ENCODE peak calls at places on chromosomes 1 and 21, in ten cellular contexts. One of them, this sample, is unnamed.

GRCh38 chr1:93615201-93616150 is 66.2 kb downstream of the BCAR3 start:
- DNase-seq in activated CD8-positive, alpha-beta T cell treated with anti-CD3 and anti-CD28 coated beads for 36 hours: peak
- DNase-seq in neural progenitor cell: no peak
- DNase-seq in mucosa of descending colon: no peak
- DNase-seq in tibial nerve: no peak
- DNase-seq in AG04449: no peak
- DNase-seq in neural crest cell: no peak
- DNase-seq in epithelial cell of esophagus: peak
- DNase-seq in GM20000: peak
- DNase-seq in progenitor cell of endocrine pancreas: no peak
- DNase-seq in this sample: no peak

GRCh38 chr1:55547441-55547840 is 332.3 kb upstream of the USP24 start:
- DNase-seq in AG04449: no peak
- DNase-seq in GM20000: no peak
- DNase-seq in progenitor cell of endocrine pancreas: no peak
- DNase-seq in tibial nerve: no peak
- DNase-seq in mucosa of descending colon: no peak
- DNase-seq in epithelial cell of esophagus: no peak
- DNase-seq in neural crest cell: no peak
- DNase-seq in activated CD8-positive, alpha-beta T cell treated with anti-CD3 and anti-CD28 coated beads for 36 hours: no peak
- DNase-seq in neural progenitor cell: no peak
- DNase-seq in this sample: no peak

GRCh38 chr1:55669308-55669707 is 454.1 kb upstream of the USP24 start:
- DNase-seq in AG04449: no peak
- DNase-seq in activated CD8-positive, alpha-beta T cell treated with anti-CD3 and anti-CD28 coated beads for 36 hours: no peak
- DNase-seq in neural progenitor cell: no peak
- DNase-seq in tibial nerve: no peak
- DNase-seq in neural crest cell: no peak
- DNase-seq in epithelial cell of esophagus: peak
- DNase-seq in GM20000: no peak
- DNase-seq in mucosa of descending colon: no peak
- DNase-seq in progenitor cell of endocrine pancreas: no peak
- DNase-seq in this sample: no peak

GRCh38 chr21:21200939-21201610 is 202.9 kb downstream of the NCAM2 start:
- DNase-seq in GM20000: no peak
- DNase-seq in activated CD8-positive, alpha-beta T cell treated with anti-CD3 and anti-CD28 coated beads for 36 hours: no peak
- DNase-seq in mucosa of descending colon: no peak
- DNase-seq in neural progenitor cell: no peak
- DNase-seq in tibial nerve: no peak
- DNase-seq in AG04449: no peak
- DNase-seq in neural crest cell: no peak
- DNase-seq in progenitor cell of endocrine pancreas: no peak
- DNase-seq in epithelial cell of esophagus: no peak
- DNase-seq in this sample: no peak

GRCh38 chr1:65253800-65254319 is 55.5 kb upstream of the DNAJC6 start:
- DNase-seq in activated CD8-positive, alpha-beta T cell treated with anti-CD3 and anti-CD28 coated beads for 36 hours: no peak
- DNase-seq in neural crest cell: no peak
- DNase-seq in tibial nerve: no peak
- DNase-seq in progenitor cell of endocrine pancreas: no peak
- DNase-seq in epithelial cell of esophagus: peak
- DNase-seq in GM20000: no peak
- DNase-seq in neural progenitor cell: no peak
- DNase-seq in AG04449: no peak
- DNase-seq in mucosa of descending colon: no peak
- DNase-seq in this sample: no peak

GRCh38 chr1:96360036-96360795 is 361.4 kb upstream of the PTBP2 start:
- DNase-seq in AG04449: no peak
- DNase-seq in epithelial cell of esophagus: peak
- DNase-seq in mucosa of descending colon: no peak
- DNase-seq in neural crest cell: no peak
- DNase-seq in activated CD8-positive, alpha-beta T cell treated with anti-CD3 and anti-CD28 coated beads for 36 hours: no peak
- DNase-seq in progenitor cell of endocrine pancreas: no peak
- DNase-seq in neural progenitor cell: no peak
- DNase-seq in tibial nerve: no peak
- DNase-seq in GM20000: no peak
- DNase-seq in this sample: no peak

GRCh38 chr1:94258873-94259331 is 21.5 kb upstream of the ARHGAP29 start:
- DNase-seq in neural progenitor cell: no peak
- DNase-seq in activated CD8-positive, alpha-beta T cell treated with anti-CD3 and anti-CD28 coated beads for 36 hours: no peak
- DNase-seq in progenitor cell of endocrine pancreas: no peak
- DNase-seq in tibial nerve: peak
- DNase-seq in neural crest cell: no peak
- DNase-seq in GM20000: no peak
- DNase-seq in mucosa of descending colon: no peak
- DNase-seq in AG04449: peak
- DNase-seq in epithelial cell of esophagus: peak
- DNase-seq in this sample: no peak

GRCh38 chr1:41935226-41935625 is 16.5 kb upstream of the HIVEP3 start:
- DNase-seq in progenitor cell of endocrine pancreas: no peak
- DNase-seq in GM20000: no peak
- DNase-seq in AG04449: no peak
- DNase-seq in neural progenitor cell: no peak
- DNase-seq in tibial nerve: no peak
- DNase-seq in activated CD8-positive, alpha-beta T cell treated with anti-CD3 and anti-CD28 coated beads for 36 hours: no peak
- DNase-seq in epithelial cell of esophagus: no peak
- DNase-seq in neural crest cell: no peak
- DNase-seq in mucosa of descending colon: no peak
- DNase-seq in this sample: no peak

GRCh38 chr1:61952675-61953074 is 210.4 kb downstream of the PATJ start:
- DNase-seq in neural crest cell: no peak
- DNase-seq in AG04449: no peak
- DNase-seq in neural progenitor cell: no peak
- DNase-seq in mucosa of descending colon: no peak
- DNase-seq in activated CD8-positive, alpha-beta T cell treated with anti-CD3 and anti-CD28 coated beads for 36 hours: no peak
- DNase-seq in epithelial cell of esophagus: no peak
- DNase-seq in GM20000: no peak
- DNase-seq in progenitor cell of endocrine pancreas: no peak
- DNase-seq in tibial nerve: no peak
- DNase-seq in this sample: no peak

GRCh38 chr1:61951731-61952585 is 209.7 kb downstream of the PATJ start:
- DNase-seq in AG04449: no peak
- DNase-seq in tibial nerve: no peak
- DNase-seq in activated CD8-positive, alpha-beta T cell treated with anti-CD3 and anti-CD28 coated beads for 36 hours: no peak
- DNase-seq in neural crest cell: no peak
- DNase-seq in progenitor cell of endocrine pancreas: no peak
- DNase-seq in epithelial cell of esophagus: peak
- DNase-seq in neural progenitor cell: peak
- DNase-seq in GM20000: no peak
- DNase-seq in mucosa of descending colon: no peak
- DNase-seq in this sample: no peak

GRCh38 chr1:61953076-61953789 is 211.0 kb downstream of the PATJ start:
- DNase-seq in mucosa of descending colon: no peak
- DNase-seq in epithelial cell of esophagus: no peak
- DNase-seq in activated CD8-positive, alpha-beta T cell treated with anti-CD3 and anti-CD28 coated beads for 36 hours: no peak
- DNase-seq in GM20000: no peak
- DNase-seq in AG04449: no peak
- DNase-seq in progenitor cell of endocrine pancreas: no peak
- DNase-seq in neural crest cell: no peak
- DNase-seq in tibial nerve: no peak
- DNase-seq in neural progenitor cell: no peak
- DNase-seq in this sample: no peak

GRCh38 chr1:61953790-61954150 is 211.5 kb downstream of the PATJ start:
- DNase-seq in tibial nerve: no peak
- DNase-seq in progenitor cell of endocrine pancreas: no peak
- DNase-seq in neural progenitor cell: no peak
- DNase-seq in GM20000: no peak
- DNase-seq in epithelial cell of esophagus: no peak
- DNase-seq in mucosa of descending colon: no peak
- DNase-seq in activated CD8-positive, alpha-beta T cell treated with anti-CD3 and anti-CD28 coated beads for 36 hours: no peak
- DNase-seq in neural crest cell: no peak
- DNase-seq in AG04449: no peak
- DNase-seq in this sample: no peak

GRCh38 chr1:61950418-61950817 is 208.1 kb downstream of the PATJ start:
- DNase-seq in tibial nerve: no peak
- DNase-seq in AG04449: no peak
- DNase-seq in epithelial cell of esophagus: peak
- DNase-seq in neural crest cell: no peak
- DNase-seq in progenitor cell of endocrine pancreas: no peak
- DNase-seq in GM20000: no peak
- DNase-seq in mucosa of descending colon: no peak
- DNase-seq in activated CD8-positive, alpha-beta T cell treated with anti-CD3 and anti-CD28 coated beads for 36 hours: no peak
- DNase-seq in neural progenitor cell: peak
- DNase-seq in this sample: no peak
- TF ChIP-seq CTCF in tibial nerve: no peak
- TF ChIP-seq CTCF in AG04449: no peak
- TF ChIP-seq CTCF in epithelial cell of esophagus: peak
- TF ChIP-seq CTCF in neural crest cell: peak
- TF ChIP-seq CTCF in progenitor cell of endocrine pancreas: peak
- TF ChIP-seq CTCF in GM20000: no peak
- TF ChIP-seq CTCF in mucosa of descending colon: no peak
- TF ChIP-seq CTCF in activated CD8-positive, alpha-beta T cell treated with anti-CD3 and anti-CD28 coated beads for 36 hours: peak
- TF ChIP-seq CTCF in neural progenitor cell: peak
- TF ChIP-seq CTCF in this sample: peak

GRCh38 chr1:231329483-231329882 is 8.2 kb downstream of the EXOC8 start:
- DNase-seq in tibial nerve: no peak
- DNase-seq in activated CD8-positive, alpha-beta T cell treated with anti-CD3 and anti-CD28 coated beads for 36 hours: no peak
- DNase-seq in mucosa of descending colon: no peak
- DNase-seq in neural crest cell: no peak
- DNase-seq in AG04449: no peak
- DNase-seq in neural progenitor cell: no peak
- DNase-seq in GM20000: no peak
- DNase-seq in progenitor cell of endocrine pancreas: no peak
- DNase-seq in epithelial cell of esophagus: no peak
- DNase-seq in this sample: no peak
- TF ChIP-seq CTCF in tibial nerve: no peak
- TF ChIP-seq CTCF in activated CD8-positive, alpha-beta T cell treated with anti-CD3 and anti-CD28 coated beads for 36 hours: no peak
- TF ChIP-seq CTCF in mucosa of descending colon: no peak
- TF ChIP-seq CTCF in neural crest cell: no peak
- TF ChIP-seq CTCF in AG04449: no peak
- TF ChIP-seq CTCF in neural progenitor cell: no peak
- TF ChIP-seq CTCF in GM20000: no peak
- TF ChIP-seq CTCF in progenitor cell of endocrine pancreas: no peak
- TF ChIP-seq CTCF in epithelial cell of esophagus: no peak
- TF ChIP-seq CTCF in this sample: no peak

GRCh38 chr1:167721617-167722151 is at the start of gene MPZL1:
- DNase-seq in mucosa of descending colon: peak
- DNase-seq in activated CD8-positive, alpha-beta T cell treated with anti-CD3 and anti-CD28 coated beads for 36 hours: peak
- DNase-seq in epithelial cell of esophagus: peak
- DNase-seq in neural progenitor cell: peak
- DNase-seq in neural crest cell: peak
- DNase-seq in GM20000: peak
- DNase-seq in AG04449: peak
- DNase-seq in progenitor cell of endocrine pancreas: peak
- DNase-seq in tibial nerve: peak
- DNase-seq in this sample: peak

GRCh38 chr1:167722870-167723251 is 1.1 kb downstream of the MPZL1 start:
- DNase-seq in tibial nerve: no peak
- DNase-seq in mucosa of descending colon: no peak
- DNase-seq in progenitor cell of endocrine pancreas: no peak
- DNase-seq in neural progenitor cell: no peak
- DNase-seq in AG04449: no peak
- DNase-seq in epithelial cell of esophagus: no peak
- DNase-seq in GM20000: no peak
- DNase-seq in activated CD8-positive, alpha-beta T cell treated with anti-CD3 and anti-CD28 coated beads for 36 hours: no peak
- DNase-seq in neural crest cell: no peak
- DNase-seq in this sample: no peak

GRCh38 chr1:167722152-167722869 is 529 bp downstream of the MPZL1 start:
- DNase-seq in activated CD8-positive, alpha-beta T cell treated with anti-CD3 and anti-CD28 coated beads for 36 hours: peak
- DNase-seq in AG04449: no peak
- DNase-seq in epithelial cell of esophagus: peak
- DNase-seq in progenitor cell of endocrine pancreas: peak
- DNase-seq in GM20000: no peak
- DNase-seq in mucosa of descending colon: peak
- DNase-seq in neural progenitor cell: peak
- DNase-seq in neural crest cell: no peak
- DNase-seq in tibial nerve: no peak
- DNase-seq in this sample: peak

GRCh38 chr1:167718926-167719691 is 2.7 kb upstream of the MPZL1 start:
- DNase-seq in mucosa of descending colon: no peak
- DNase-seq in GM20000: no peak
- DNase-seq in AG04449: no peak
- DNase-seq in neural crest cell: no peak
- DNase-seq in tibial nerve: no peak
- DNase-seq in activated CD8-positive, alpha-beta T cell treated with anti-CD3 and anti-CD28 coated beads for 36 hours: no peak
- DNase-seq in epithelial cell of esophagus: no peak
- DNase-seq in progenitor cell of endocrine pancreas: no peak
- DNase-seq in neural progenitor cell: peak
- DNase-seq in this sample: no peak

DNA sequence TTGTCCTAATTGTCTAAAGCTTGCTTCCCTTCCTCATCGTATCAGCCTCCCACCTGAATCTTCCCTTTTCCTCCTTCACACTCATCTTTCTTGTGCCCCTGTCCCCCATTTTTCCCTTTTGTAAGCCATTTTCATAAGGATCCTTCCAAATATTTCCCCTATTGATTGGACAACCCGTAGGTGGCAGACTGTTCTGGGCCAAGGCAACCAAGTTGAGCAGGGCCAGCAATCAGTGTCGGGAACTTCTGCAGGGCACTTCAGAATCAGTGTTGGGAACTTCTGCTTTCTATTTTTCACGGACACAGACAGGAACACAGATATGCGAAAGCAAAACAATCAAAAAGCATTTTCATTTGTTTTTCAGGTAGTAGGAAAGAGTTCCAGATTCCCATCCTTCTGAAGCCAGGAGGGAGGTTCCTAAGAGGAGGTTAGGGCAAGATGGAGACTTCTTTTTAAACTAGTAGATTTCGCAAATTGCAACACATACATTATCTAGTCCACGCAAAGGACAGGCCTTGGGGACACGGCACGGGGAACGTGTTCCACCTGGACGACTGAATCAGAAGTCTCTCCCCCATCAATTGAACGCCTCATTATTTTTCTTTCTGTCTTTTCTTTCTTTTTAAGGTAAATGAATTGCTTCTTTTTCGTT is 691 bp upstream of the MPZL1 start:
- DNase-seq in AG04449: no peak
- DNase-seq in mucosa of descending colon: no peak
- DNase-seq in GM20000: no peak
- DNase-seq in neural crest cell: peak
- DNase-seq in neural progenitor cell: peak
- DNase-seq in tibial nerve: no peak
- DNase-seq in epithelial cell of esophagus: peak
- DNase-seq in activated CD8-positive, alpha-beta T cell treated with anti-CD3 and anti-CD28 coated beads for 36 hours: no peak
- DNase-seq in progenitor cell of endocrine pancreas: no peak
- DNase-seq in this sample: peak
- TF ChIP-seq CTCF in AG04449: peak
- TF ChIP-seq CTCF in mucosa of descending colon: no peak
- TF ChIP-seq CTCF in GM20000: peak
- TF ChIP-seq CTCF in neural crest cell: peak
- TF ChIP-seq CTCF in neural progenitor cell: peak
- TF ChIP-seq CTCF in tibial nerve: peak
- TF ChIP-seq CTCF in epithelial cell of esophagus: peak
- TF ChIP-seq CTCF in activated CD8-positive, alpha-beta T cell treated with anti-CD3 and anti-CD28 coated beads for 36 hours: no peak
- TF ChIP-seq CTCF in progenitor cell of endocrine pancreas: peak
- TF ChIP-seq CTCF in this sample: no peak

DNA sequence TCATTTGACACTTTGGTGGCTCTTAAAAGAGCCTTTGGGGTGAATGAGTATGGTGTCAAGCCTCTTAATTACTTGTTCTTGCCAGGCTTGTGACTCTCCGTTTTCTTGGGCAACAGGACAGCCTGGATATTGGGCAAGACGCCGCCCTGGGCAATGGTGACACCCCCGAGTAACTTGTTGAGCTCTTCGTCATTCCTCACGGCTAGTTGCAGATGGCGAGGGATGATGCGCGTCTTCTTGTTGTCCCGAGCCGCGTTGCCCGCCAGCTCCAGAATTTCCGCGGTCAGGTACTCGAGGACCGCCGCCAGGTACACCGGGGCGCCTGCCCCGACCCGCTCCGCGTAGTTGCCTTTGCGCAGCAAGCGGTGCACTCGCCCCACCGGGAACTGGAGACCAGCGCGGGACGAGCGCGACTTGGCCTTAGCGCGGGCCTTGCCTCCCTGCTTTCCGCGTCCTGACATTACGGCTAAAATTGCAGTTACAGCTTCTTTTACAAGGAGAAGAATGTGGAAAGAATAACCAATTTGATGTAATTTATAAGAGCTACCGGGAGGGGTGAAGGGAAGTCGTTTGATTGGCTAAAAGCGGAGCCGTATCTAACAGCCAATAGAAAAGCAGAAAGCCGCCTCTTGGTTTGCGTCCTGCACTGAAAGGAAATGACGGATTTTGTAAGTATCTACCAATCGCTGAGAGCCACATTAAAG is 11.8 kb upstream of the BOLA1 start:
- DNase-seq in neural crest cell: peak
- DNase-seq in progenitor cell of endocrine pancreas: peak
- DNase-seq in AG04449: peak
- DNase-seq in tibial nerve: peak
- DNase-seq in neural progenitor cell: peak
- DNase-seq in GM20000: peak
- DNase-seq in epithelial cell of esophagus: peak
- DNase-seq in activated CD8-positive, alpha-beta T cell treated with anti-CD3 and anti-CD28 coated beads for 36 hours: peak
- DNase-seq in mucosa of descending colon: peak
- DNase-seq in this sample: peak
- TF ChIP-seq CTCF in neural crest cell: no peak
- TF ChIP-seq CTCF in progenitor cell of endocrine pancreas: no peak
- TF ChIP-seq CTCF in AG04449: no peak
- TF ChIP-seq CTCF in tibial nerve: peak
- TF ChIP-seq CTCF in neural progenitor cell: no peak
- TF ChIP-seq CTCF in GM20000: no peak
- TF ChIP-seq CTCF in epithelial cell of esophagus: no peak
- TF ChIP-seq CTCF in activated CD8-positive, alpha-beta T cell treated with anti-CD3 and anti-CD28 coated beads for 36 hours: no peak
- TF ChIP-seq CTCF in mucosa of descending colon: no peak
- TF ChIP-seq CTCF in this sample: no peak